ENCODE peak calls at places on chromosome 16, in four cellular contexts. J, T, R and V are unnamed samples.

GRCh38 chr16:85144026-85144915 is 32.0 kb upstream of the CIBAR2 start:
- DNase-seq in J (peak), T (no peak), R (no peak), V (no peak)

GRCh38 chr16:67917852-67918236 is 13.8 kb downstream of the CTRL start:
- DNase-seq in J (no peak), T (no peak), R (peak), V (no peak)

GRCh38 chr16:6600167-6600566 is 732.5 kb upstream of the RBFOX1 start:
- DNase-seq in J (no peak), T (no peak), R (no peak), V (no peak)

GRCh38 chr16:83720981-83721380 is 86.8 kb upstream of the HSBP1 start:
- DNase-seq in J (no peak), T (no peak), R (no peak), V (no peak)

GRCh38 chr16:16925432-16925831 is 545.3 kb downstream of the XYLT1 start:
- DNase-seq in J (no peak), T (no peak), R (no peak), V (no peak)

GRCh38 chr16:75244225-75244792 is 7.1 kb downstream of the BCAR1 start:
- DNase-seq in J (no peak), T (no peak), R (peak), V (no peak)

GRCh38 chr16:85196976-85197375 is 84.7 kb upstream of the CIBAR2 start:
- DNase-seq in J (no peak), T (no peak), R (no peak), V (no peak)

GRCh38 chr16:24178496-24178895 is 77.6 kb upstream of the CACNG3 start:
- DNase-seq in J (no peak), T (no peak), R (no peak), V (no peak)

GRCh38 chr16:31459722-31460581 is 651 bp downstream of the ARMC5 start:
- DNase-seq in J (peak), T (peak), R (peak), V (peak)

GRCh38 chr16:976389-976931 is 5.1 kb upstream of the SOX8 start:
- DNase-seq in J (no peak), T (no peak), R (no peak), V (no peak)

GRCh38 chr16:749010-749409 is 8.2 kb upstream of the CIAO3 start:
- DNase-seq in J (no peak), T (no peak), R (peak), V (no peak)

GRCh38 chr16:81779540-81780320 is 639 bp downstream of the PLCG2 start:
- DNase-seq in J (no peak), T (peak), R (peak), V (no peak)

GRCh38 chr16:70652322-70652721 is 6.0 kb downstream of the IL34 start:
- DNase-seq in J (no peak), T (no peak), R (peak), V (no peak)

GRCh38 chr16:85536073-85536410 is 77.1 kb upstream of the GSE1 start:
- DNase-seq in J (no peak), T (no peak), R (no peak), V (no peak)

GRCh38 chr16:89958068-89958467 is 9.5 kb downstream of the DEF8 start:
- DNase-seq in J (no peak), T (peak), R (peak), V (peak)

GRCh38 chr16:64754279-64754678 is 367.6 kb downstream of the CDH11 start:
- DNase-seq in J (no peak), T (no peak), R (no peak), V (no peak)

GRCh38 chr16:31853300-31853699 is 20.3 kb upstream of the ZNF267 start:
- DNase-seq in J (no peak), T (no peak), R (no peak), V (no peak)

GRCh38 chr16:75301804-75302203 is 50.4 kb upstream of the BCAR1 start:
- DNase-seq in J (no peak), T (no peak), R (no peak), V (no peak)

GRCh38 chr16:89924298-89924924 is 1.3 kb downstream of the TUBB3 start:
- DNase-seq in J (peak), T (no peak), R (peak), V (no peak)

GRCh38 chr16:89277049-89277448 is 59.5 kb downstream of the ZNF778 start:
- DNase-seq in J (peak), T (no peak), R (no peak), V (no peak)

GRCh38 chr16:15450624-15451023 is 16.2 kb downstream of the BMERB1 start:
- DNase-seq in J (no peak), T (no peak), R (no peak), V (no peak)

GRCh38 chr16:3096362-3096761 is 2.7 kb downstream of the ZSCAN10 start:
- DNase-seq in J (no peak), T (no peak), R (no peak), V (no peak)

GRCh38 chr16:67504190-67505021 is 21.1 kb upstream of the AGRP start:
- DNase-seq in J (peak), T (peak), R (peak), V (peak)

GRCh38 chr16:10992112-10992511 is 47.7 kb downstream of the CLEC16A start:
- DNase-seq in J (no peak), T (no peak), R (peak), V (no peak)

GRCh38 chr16:75196826-75197225 is 10.1 kb downstream of the CTRB2 start:
- DNase-seq in J (no peak), T (peak), R (no peak), V (no peak)

GRCh38 chr16:2252806-2253148 is 1.4 kb upstream of the ECI1 start:
- DNase-seq in J (no peak), T (no peak), R (no peak), V (no peak)

GRCh38 chr16:12271006-12271405 is 294.5 kb downstream of the SNX29 start:
- DNase-seq in J (no peak), T (no peak), R (peak), V (no peak)

GRCh38 chr16:11682655-11683096 is 14.4 kb downstream of the SNN start:
- DNase-seq in J (no peak), T (no peak), R (peak), V (no peak)

GRCh38 chr16:69131167-69131748 is 1.1 kb downstream of the CHTF8 start:
- DNase-seq in J (peak), T (peak), R (no peak), V (peak)

GRCh38 chr16:57966133-57966805 is 4.7 kb downstream of the CNGB1 start:
- DNase-seq in J (no peak), T (no peak), R (peak), V (no peak)

GRCh38 chr16:68069511-68070248 is 15.5 kb upstream of the NFATC3 start:
- DNase-seq in J (peak), T (peak), R (no peak), V (no peak)

GRCh38 chr16:84543931-84544776 is 39.7 kb upstream of the MEAK7 start:
- DNase-seq in J (peak), T (no peak), R (no peak), V (no peak)

GRCh38 chr16:56956756-56957155 is 5.0 kb upstream of the CETP start:
- DNase-seq in J (no peak), T (no peak), R (no peak), V (no peak)

GRCh38 chr16:50593410-50594139 is 45.4 kb downstream of the NKD1 start:
- DNase-seq in J (no peak), T (no peak), R (no peak), V (no peak)
- TF ChIP-seq CTCF in J (no peak), T (no peak), R (peak), V (peak)

GRCh38 chr16:9334091-9334490 is 242.6 kb downstream of the HAPSTR1 start:
- DNase-seq in J (no peak), T (no peak), R (no peak), V (no peak)

GRCh38 chr16:9330036-9330545 is 238.6 kb downstream of the HAPSTR1 start:
- DNase-seq in J (no peak), T (no peak), R (no peak), V (no peak)

GRCh38 chr16:9333515-9333914 is 242.1 kb downstream of the HAPSTR1 start:
- DNase-seq in J (no peak), T (no peak), R (no peak), V (no peak)

GRCh38 chr16:9331503-9331902 is 240.1 kb downstream of the HAPSTR1 start:
- DNase-seq in J (no peak), T (no peak), R (no peak), V (no peak)

DNA sequence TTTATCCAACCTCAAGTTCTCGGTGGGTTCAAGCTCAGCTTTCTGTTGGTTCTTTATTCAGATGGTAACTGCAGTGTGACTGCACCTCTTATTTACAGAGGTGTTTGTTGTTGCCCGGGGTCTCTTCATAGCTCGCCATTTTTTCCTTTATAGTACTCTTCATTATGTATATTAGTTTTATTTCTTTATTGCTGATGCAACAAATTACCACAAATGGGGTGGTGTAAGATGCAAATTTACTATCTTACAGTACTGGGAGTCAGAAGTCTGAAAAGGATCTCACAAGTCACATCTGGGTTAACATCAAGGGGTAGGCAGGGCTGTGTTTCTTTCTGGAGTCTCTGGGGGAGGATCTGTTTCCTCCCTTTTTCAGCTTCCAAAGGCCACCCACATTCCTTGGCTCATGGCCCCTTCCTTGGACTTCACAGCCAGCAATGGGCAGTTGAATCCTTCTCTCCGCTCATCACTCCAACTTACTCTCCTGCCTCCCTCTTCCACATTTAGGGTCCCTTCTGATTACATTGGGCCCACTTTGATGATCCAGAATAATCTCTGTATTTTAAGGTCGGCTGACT is 241.2 kb downstream of the HAPSTR1 start:
- DNase-seq in J (no peak), T (no peak), R (no peak), V (no peak)
- TF ChIP-seq CTCF in J (no peak), T (no peak), R (no peak), V (no peak)

GRCh38 chr16:71845639-71846431 is at the start of gene ATXN1L:
- DNase-seq in J (peak), T (peak), R (peak), V (peak)
- TF ChIP-seq CTCF in J (peak), T (no peak), R (no peak), V (no peak)

DNA sequence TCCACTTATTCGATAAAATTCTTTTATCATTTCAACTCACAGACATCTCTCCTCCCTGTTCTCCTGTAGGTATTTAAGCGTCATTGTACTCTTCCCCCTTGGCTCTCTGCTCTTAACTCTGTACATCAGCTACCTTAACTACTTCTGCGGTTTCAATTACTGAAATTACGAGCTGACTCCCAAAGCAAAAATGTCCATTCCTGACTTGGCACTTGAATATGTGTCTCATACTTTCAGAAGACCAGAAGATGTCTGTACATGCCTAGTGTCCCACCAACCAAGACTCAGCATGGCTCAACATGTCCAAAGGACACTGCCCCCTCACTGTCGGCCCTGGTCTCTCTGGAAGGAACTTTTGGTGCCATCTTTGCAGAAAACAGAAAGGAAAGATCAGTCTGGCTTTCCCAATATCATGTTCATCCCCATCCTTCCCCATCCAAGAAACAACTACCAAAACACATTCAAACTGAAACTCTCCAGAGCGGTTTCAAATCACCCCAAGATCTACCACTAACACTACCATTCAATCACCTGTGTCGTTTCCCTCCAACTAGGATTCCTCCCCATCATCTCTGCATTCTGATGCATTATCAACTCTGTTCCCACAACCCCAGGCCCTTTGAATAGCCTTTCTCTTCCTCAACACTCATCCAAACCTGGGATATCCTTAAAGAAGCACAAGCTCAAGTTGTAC is 74.9 kb downstream of the ZFHX3 start:
- DNase-seq in J (no peak), T (no peak), R (no peak), V (no peak)
- TF ChIP-seq CTCF in J (no peak), T (no peak), R (no peak), V (no peak)

GRCh38 chr16:55324491-55325447 is 766 bp downstream of the IRX6 start:
- DNase-seq in J (no peak), T (peak), R (no peak), V (no peak)
- TF ChIP-seq CTCF in J (no peak), T (no peak), R (no peak), V (no peak)

DNA sequence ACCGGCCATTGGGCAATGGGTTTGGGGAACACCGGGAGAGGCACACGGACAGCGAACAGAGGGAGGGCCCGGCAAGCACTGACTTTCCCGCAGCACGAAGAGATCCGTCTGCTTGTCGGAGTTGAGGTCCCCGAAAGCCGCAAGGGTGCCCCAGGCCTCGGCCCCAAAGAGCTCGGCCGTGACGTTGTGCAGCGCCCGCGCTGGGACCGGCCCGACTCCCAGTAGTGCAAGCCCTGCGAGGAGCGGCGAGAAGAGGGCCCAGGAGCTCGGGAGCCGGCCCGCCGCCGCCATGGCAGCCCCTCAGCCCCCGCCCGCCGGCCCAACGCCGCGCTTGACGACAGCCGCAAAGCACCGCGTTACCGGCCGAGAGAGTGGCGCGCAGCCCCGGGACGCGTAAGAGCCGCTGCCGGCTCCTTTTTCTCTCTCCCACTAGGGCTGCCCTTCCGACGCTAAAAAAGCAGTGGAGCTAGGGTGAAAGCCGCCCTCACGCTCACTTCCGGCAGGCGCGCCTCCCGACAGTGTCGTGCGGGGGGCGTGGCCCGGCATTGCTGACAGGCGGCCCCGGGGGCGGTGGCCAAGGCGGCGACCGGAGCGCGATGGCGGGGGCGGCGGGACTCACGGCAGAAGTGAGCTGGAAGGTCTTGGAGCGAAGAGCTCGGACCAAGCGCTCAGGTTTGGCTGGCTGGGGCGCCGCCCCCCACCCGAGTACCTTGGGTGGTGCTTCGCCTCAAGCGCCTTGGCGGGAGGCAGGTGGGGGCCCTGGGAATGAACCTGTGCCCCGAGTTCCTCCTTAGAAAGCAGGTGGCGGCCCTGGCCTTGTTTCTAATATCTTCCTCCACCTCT is at the start of the genes ITFG1 and PHKB:
- DNase-seq in J (peak), T (peak), R (peak), V (peak)
- TF ChIP-seq CTCF in J (no peak), T (no peak), R (peak), V (no peak)